ENCODE peak calls at places on chromosomes 5 and 9, in six cellular contexts. N, O, I, Z, T and Q are unnamed samples.

GRCh38 chr9:89498845-89499480 is 1.1 kb upstream of the SEMA4D start:
- DNase-seq in N (no peak), O (no peak), I (no peak), Z (no peak), T (no peak), Q (no peak)

GRCh38 chr5:78698218-78698751 is 49.7 kb upstream of the LHFPL2 start:
- DNase-seq in N (no peak), O (peak), I (peak), Z (no peak), T (no peak), Q (peak)

GRCh38 chr5:51389582-51390463 is 6.6 kb downstream of the ISL1 start:
- DNase-seq in N (no peak), O (peak), I (no peak), Z (no peak), T (peak), Q (no peak)

GRCh38 chr9:87567047-87567446 is 69.4 kb downstream of the DAPK1 start:
- DNase-seq in N (no peak), O (no peak), I (no peak), Z (no peak), T (no peak), Q (peak)

GRCh38 chr5:169914766-169915165 is 65.5 kb downstream of the INSYN2B start:
- DNase-seq in N (no peak), O (peak), I (peak), Z (peak), T (peak), Q (peak)

GRCh38 chr9:1216532-1216931 is 166.4 kb downstream of the DMRT2 start:
- DNase-seq in N (no peak), O (peak), I (peak), Z (no peak), T (no peak), Q (peak)

GRCh38 chr5:119750887-119751733 is 121.8 kb downstream of the FAM170A start:
- DNase-seq in N (no peak), O (no peak), I (no peak), Z (no peak), T (peak), Q (no peak)

GRCh38 chr5:179732918-179733763 is 519 bp downstream of the MAML1 start:
- DNase-seq in N (no peak), O (peak), I (peak), Z (peak), T (peak), Q (peak)

GRCh38 chr5:55338810-55339243 is 31.0 kb downstream of the MTREX start:
- DNase-seq in N (no peak), O (peak), I (peak), Z (no peak), T (no peak), Q (peak)

GRCh38 chr5:169911448-169912212 is 68.7 kb downstream of the INSYN2B start:
- DNase-seq in N (no peak), O (no peak), I (no peak), Z (no peak), T (no peak), Q (peak)

GRCh38 chr5:31537856-31538255 is 5.8 kb downstream of the C5orf22 start:
- DNase-seq in N (no peak), O (no peak), I (peak), Z (no peak), T (no peak), Q (no peak)

GRCh38 chr5:120053841-120054240 is 410.3 kb upstream of the PRR16 start:
- DNase-seq in N (no peak), O (no peak), I (peak), Z (no peak), T (no peak), Q (peak)

GRCh38 chr5:35622974-35623373 is 5.3 kb downstream of the SPEF2 start:
- DNase-seq in N (no peak), O (no peak), I (no peak), Z (no peak), T (no peak), Q (no peak)

GRCh38 chr5:35618791-35619190 is 1.1 kb downstream of the SPEF2 start:
- DNase-seq in N (no peak), O (peak), I (peak), Z (no peak), T (no peak), Q (no peak)

GRCh38 chr5:35617060-35617434 is 616 bp upstream of the SPEF2 start:
- DNase-seq in N (no peak), O (no peak), I (no peak), Z (no peak), T (no peak), Q (no peak)

GRCh38 chr5:35618297-35618636 is 604 bp downstream of the SPEF2 start:
- DNase-seq in N (no peak), O (no peak), I (peak), Z (no peak), T (no peak), Q (no peak)

GRCh38 chr5:35617435-35618296 is at the start of gene SPEF2:
- DNase-seq in N (peak), O (peak), I (peak), Z (peak), T (peak), Q (peak)
- H3K4me3 ChIP-seq in N (peak), O (peak), I (peak), Z (peak), T (peak), Q (peak)

GRCh38 chr9:35689601-35690446 is at the start of gene TPM2:
- DNase-seq in N (peak), O (peak), I (peak), Z (peak), T (peak), Q (peak)

GRCh38 chr9:35689351-35689600 is 449 bp downstream of the TPM2 start:
- DNase-seq in N (no peak), O (no peak), I (no peak), Z (no peak), T (no peak), Q (no peak)

GRCh38 chr9:35690447-35691324 is 961 bp upstream of the TPM2 start:
- DNase-seq in N (peak), O (peak), I (peak), Z (peak), T (peak), Q (peak)

GRCh38 chr9:35691325-35691631 is 1.6 kb upstream of the TPM2 start:
- DNase-seq in N (no peak), O (no peak), I (no peak), Z (no peak), T (no peak), Q (no peak)

DNA sequence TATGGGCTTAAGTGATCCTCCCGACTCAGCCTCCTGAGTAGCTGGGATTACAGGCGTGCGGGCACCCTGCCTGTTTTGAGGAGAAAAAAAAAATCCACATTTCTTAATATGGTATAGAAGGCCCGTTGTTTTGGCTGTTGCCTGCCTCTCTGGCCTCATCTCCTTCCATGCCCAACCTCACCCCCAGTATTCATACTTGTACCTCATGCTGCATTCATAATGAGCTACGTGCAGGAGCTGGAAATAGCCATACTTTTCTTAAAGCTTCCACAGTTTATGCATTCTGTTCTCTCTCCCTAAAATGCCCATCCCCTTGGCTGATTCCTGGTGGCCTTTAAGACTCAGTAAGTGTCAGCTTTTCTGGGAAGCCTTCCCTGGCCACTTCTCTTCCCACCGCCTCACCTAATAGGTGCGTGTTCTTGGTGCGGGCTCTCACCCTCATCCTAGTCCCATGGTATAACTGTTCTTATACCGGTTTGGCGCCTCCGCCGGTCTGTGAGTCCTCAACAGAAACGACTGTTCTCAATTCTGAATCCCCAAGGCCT is 2.1 kb upstream of the TPM2 start:
- DNase-seq in N (no peak), O (peak), I (no peak), Z (no peak), T (peak), Q (no peak)
- H3K4me3 ChIP-seq in N (no peak), O (peak), I (no peak), Z (no peak), T (no peak), Q (no peak)

DNA sequence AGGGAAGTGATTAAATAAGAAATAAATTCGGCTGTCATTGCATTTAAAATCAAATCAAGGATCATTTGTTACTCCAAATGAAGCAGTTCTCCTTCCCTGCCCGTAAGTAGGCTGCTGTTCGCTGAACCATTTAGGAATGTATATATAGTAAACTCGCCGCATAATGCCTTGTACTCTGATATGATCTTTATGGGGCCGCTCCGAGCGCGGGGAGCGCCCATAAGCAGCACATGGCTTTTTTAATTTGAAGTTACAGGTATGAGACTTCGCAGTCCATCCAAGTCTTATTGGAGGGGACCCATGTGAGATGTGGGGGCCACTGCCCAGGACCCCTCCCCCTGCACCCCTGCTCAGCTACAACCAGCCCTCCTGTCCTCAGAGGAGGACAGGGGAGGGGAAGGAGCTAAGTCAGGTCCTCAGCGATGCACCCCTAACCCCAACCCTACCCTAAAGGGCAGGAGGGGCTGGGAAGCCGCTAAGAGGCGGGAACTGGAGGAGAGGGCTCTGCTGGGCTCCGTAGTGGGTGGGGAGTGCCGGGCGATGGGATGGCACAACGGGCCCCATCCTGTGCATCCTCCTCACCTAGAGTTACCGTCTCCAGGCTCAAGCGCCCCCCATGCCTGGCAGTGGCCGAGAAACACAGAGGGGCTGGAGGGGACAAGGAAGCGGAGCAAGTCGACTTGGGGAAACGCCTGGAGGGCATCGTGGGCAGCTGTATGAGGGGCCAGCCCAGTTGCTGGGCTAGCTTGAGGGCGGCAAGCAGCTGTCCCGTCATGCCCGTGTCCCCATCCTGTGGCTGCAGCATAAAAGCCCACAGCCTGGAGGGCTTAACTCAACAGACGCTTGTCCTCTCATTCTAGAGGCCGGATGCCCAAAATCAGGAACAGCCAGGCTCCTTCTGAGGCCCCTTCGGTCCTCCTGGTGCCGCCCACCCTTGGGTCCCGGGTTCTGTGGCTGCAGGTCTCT is 22.9 kb upstream of the UBAC1 start:
- DNase-seq in N (no peak), O (no peak), I (no peak), Z (no peak), T (no peak), Q (no peak)
- H3K4me3 ChIP-seq in N (no peak), O (no peak), I (no peak), Z (no peak), T (no peak), Q (no peak)

DNA sequence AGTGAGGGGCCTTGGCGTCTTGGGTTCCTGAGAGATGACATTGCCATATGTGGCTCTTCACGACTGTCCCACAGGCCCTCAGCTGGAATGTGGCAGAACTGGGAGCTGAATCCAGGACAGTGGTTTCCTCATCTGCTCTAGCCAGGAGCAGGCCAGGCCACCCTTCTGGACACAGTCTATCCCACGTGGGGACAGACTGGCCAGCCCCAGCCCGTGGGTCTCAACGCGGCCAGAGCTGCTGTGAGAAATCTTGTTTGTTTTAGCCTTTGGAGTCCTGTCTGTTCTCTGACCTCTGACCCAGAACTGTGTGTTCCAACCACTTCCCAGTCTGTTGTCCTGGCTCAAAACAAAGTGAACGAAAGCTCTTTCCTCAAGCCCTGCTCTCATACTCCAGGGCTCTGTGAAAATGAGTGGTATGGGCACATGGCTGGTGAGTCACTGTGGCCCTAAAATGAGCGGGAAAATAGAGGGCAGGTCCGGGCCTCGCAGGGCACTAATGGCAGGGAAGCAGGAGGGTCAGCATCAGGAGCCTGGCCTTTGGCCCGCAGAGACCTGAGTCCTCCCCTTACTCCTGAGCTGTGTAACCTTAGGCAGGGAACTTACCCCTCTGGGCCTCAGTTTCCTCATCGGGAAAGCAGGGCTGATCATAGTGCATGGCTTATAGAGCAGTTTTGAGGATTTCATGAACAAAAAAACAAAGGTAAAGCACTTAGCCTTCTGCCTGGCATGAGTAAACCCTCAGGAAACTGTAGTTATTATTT is 34.8 kb upstream of the GLRX start:
- DNase-seq in N (peak), O (peak), I (no peak), Z (peak), T (peak), Q (peak)
- H3K4me3 ChIP-seq in N (no peak), O (peak), I (peak), Z (no peak), T (no peak), Q (no peak)

GRCh38 chr9:6218099-6218502 is 2.5 kb downstream of the IL33 start:
- DNase-seq in N (no peak), O (peak), I (peak), Z (no peak), T (no peak), Q (peak)
- H3K4me3 ChIP-seq in N (no peak), O (peak), I (peak), Z (peak), T (no peak), Q (no peak)

GRCh38 chr9:11107196-11107595 is 494.4 kb upstream of the PTPRD start:
- DNase-seq in N (no peak), O (no peak), I (no peak), Z (no peak), T (no peak), Q (no peak)
- H3K4me3 ChIP-seq in N (no peak), O (no peak), I (no peak), Z (no peak), T (no peak), Q (no peak)

GRCh38 chr9:35111006-35111933 is 4.4 kb downstream of the ATOSB start:
- DNase-seq in N (peak), O (peak), I (peak), Z (peak), T (peak), Q (peak)
- H3K4me3 ChIP-seq in N (peak), O (peak), I (peak), Z (peak), T (peak), Q (peak)

GRCh38 chr5:112720576-112720975 is 17.1 kb upstream of the APC start:
- DNase-seq in N (no peak), O (no peak), I (no peak), Z (no peak), T (no peak), Q (no peak)

GRCh38 chr5:112718344-112718743 is 19.3 kb upstream of the APC start:
- DNase-seq in N (no peak), O (no peak), I (no peak), Z (no peak), T (no peak), Q (no peak)

GRCh38 chr5:112717506-112718082 is 20.1 kb upstream of the APC start:
- DNase-seq in N (no peak), O (no peak), I (no peak), Z (no peak), T (no peak), Q (no peak)
- H3K4me3 ChIP-seq in N (no peak), O (no peak), I (no peak), Z (no peak), T (no peak), Q (no peak)